ENCODE peak calls at places on chromosome 12, in four cellular contexts. O, C, R and E are unnamed samples.

GRCh38 chr12:67940780-67941243 is 48.4 kb upstream of the IFNG-AS1 start:
- DNase-seq in O (peak), C (peak), R (no peak), E (no peak)

GRCh38 chr12:123134265-123134664 is 16.6 kb downstream of the PITPNM2 start:
- DNase-seq in O (no peak), C (no peak), R (no peak), E (peak)

GRCh38 chr12:19575307-19576243 is 136.3 kb downstream of the AEBP2 start:
- DNase-seq in O (peak), C (no peak), R (peak), E (peak)

GRCh38 chr12:29149691-29150382 is 759 bp downstream of the FAR2 start:
- DNase-seq in O (no peak), C (peak), R (no peak), E (peak)

GRCh38 chr12:152440-152839 is 61.5 kb downstream of the SLC6A12 start:
- DNase-seq in O (no peak), C (no peak), R (no peak), E (no peak)

GRCh38 chr12:102769323-102769916 is 147.6 kb downstream of the PAH start:
- DNase-seq in O (peak), C (peak), R (peak), E (peak)

GRCh38 chr12:23221066-23221465 is 596.1 kb downstream of the ETNK1 start:
- DNase-seq in O (no peak), C (no peak), R (no peak), E (no peak)

GRCh38 chr12:79435742-79436141 is 255.0 kb downstream of the PAWR start:
- DNase-seq in O (no peak), C (no peak), R (no peak), E (no peak)

GRCh38 chr12:95802482-95803264 is 12.1 kb upstream of the NTN4 start:
- DNase-seq in O (no peak), C (peak), R (peak), E (peak)

GRCh38 chr12:865614-866013 is 83.9 kb downstream of the RAD52 start:
- DNase-seq in O (no peak), C (no peak), R (no peak), E (no peak)

GRCh38 chr12:49502590-49502989 is 36.2 kb upstream of the KCNH3 start:
- DNase-seq in O (no peak), C (no peak), R (no peak), E (no peak)

GRCh38 chr12:76346236-76346635 is 2.0 kb downstream of the BBS10 start:
- DNase-seq in O (no peak), C (no peak), R (no peak), E (no peak)

GRCh38 chr12:79407671-79408622 is 282.8 kb downstream of the PAWR start:
- DNase-seq in O (peak), C (peak), R (peak), E (no peak)

GRCh38 chr12:24922109-24922508 is 26.8 kb downstream of the BCAT1 start:
- DNase-seq in O (no peak), C (no peak), R (no peak), E (no peak)

GRCh38 chr12:45343269-45344051 is 127.6 kb downstream of the ANO6 start:
- DNase-seq in O (no peak), C (no peak), R (no peak), E (peak)

GRCh38 chr12:48296586-48297396 is 53.9 kb downstream of the ZNF641 start:
- DNase-seq in O (peak), C (peak), R (no peak), E (peak)

GRCh38 chr12:83052890-83053541 is 366.3 kb downstream of the TMTC2 start:
- DNase-seq in O (no peak), C (no peak), R (no peak), E (no peak)

GRCh38 chr12:103848917-103849491 is 8.0 kb upstream of the NT5DC3 start:
- DNase-seq in O (no peak), C (no peak), R (no peak), E (no peak)
- TF ChIP-seq POLR2AphosphoS5 in O (no peak), C (peak), R (no peak), E (peak)

DNA sequence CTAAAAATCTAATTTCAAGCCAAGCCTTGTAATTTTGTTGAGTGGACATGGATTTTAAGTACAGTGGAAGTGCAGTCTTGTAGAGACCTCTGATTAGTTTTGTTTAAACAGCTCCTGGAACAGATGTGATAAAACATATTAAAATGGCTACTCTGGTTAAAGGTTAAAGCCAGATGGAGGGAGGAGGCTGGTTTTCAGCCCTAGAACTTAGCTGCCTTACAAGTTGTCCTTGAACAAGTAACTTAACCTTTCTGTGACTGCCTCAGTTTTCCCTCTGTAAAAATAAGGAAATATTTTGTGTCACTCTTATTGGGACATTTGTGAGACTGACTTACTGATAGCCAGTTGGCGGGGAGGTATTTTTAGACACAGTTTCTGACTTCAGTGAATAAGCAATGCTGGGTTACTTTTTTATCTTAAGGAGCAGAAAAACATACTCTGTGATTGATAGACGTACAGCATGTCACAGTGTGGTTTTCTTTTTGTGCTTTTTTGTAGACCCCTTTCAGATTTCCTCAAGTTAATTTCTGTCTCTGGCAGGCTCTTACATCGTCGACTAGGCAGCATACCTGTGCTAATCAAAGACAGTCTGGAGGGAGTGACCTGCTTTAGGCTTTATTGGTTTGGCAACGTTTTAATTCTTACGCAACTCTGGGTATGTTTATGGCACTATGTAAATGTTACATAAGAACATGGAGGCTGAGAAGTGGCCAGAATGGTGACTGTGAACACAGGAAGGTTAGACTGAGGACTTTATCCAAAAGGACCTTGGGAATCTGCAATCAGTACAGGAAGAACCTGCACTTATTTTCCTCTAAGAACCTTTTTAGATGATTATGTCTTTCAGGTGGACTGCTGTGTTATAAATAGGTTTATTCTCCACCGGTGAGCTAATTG is 3.2 kb downstream of the ACVR1B start:
- DNase-seq in O (peak), C (peak), R (no peak), E (no peak)
- TF ChIP-seq POLR2AphosphoS5 in O (peak), C (peak), R (no peak), E (no peak)

GRCh38 chr12:92434607-92435025 is 268.2 kb upstream of the PLEKHG7 start:
- DNase-seq in O (no peak), C (no peak), R (no peak), E (no peak)

GRCh38 chr12:92426346-92426745 is 276.4 kb upstream of the PLEKHG7 start:
- DNase-seq in O (no peak), C (no peak), R (no peak), E (no peak)

GRCh38 chr12:92436847-92437246 is 265.9 kb upstream of the PLEKHG7 start:
- DNase-seq in O (no peak), C (no peak), R (no peak), E (no peak)

GRCh38 chr12:92432724-92433281 is 270.0 kb upstream of the PLEKHG7 start:
- DNase-seq in O (no peak), C (no peak), R (no peak), E (no peak)

DNA sequence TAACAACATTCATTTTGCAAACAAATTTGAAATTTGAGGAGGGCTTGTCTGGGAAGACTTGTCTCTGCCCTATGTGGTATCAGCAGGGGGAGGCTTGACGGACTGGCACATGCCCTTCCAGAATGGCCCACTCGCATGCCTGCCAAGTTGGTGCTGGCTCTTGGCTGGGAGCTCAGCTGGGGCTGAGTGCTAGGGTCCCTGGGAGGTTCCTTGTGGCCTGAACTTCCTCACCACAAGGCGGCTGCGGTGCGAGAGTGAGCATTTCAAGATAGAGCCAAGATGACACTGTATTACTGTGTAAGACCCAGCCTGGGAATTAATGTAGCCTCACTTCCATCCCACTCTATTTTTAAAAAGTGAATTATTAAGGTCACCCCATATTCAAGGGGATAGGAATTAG is 271.6 kb upstream of the PLEKHG7 start:
- DNase-seq in O (no peak), C (peak), R (no peak), E (peak)
- TF ChIP-seq POLR2AphosphoS5 in O (no peak), C (no peak), R (no peak), E (no peak)

DNA sequence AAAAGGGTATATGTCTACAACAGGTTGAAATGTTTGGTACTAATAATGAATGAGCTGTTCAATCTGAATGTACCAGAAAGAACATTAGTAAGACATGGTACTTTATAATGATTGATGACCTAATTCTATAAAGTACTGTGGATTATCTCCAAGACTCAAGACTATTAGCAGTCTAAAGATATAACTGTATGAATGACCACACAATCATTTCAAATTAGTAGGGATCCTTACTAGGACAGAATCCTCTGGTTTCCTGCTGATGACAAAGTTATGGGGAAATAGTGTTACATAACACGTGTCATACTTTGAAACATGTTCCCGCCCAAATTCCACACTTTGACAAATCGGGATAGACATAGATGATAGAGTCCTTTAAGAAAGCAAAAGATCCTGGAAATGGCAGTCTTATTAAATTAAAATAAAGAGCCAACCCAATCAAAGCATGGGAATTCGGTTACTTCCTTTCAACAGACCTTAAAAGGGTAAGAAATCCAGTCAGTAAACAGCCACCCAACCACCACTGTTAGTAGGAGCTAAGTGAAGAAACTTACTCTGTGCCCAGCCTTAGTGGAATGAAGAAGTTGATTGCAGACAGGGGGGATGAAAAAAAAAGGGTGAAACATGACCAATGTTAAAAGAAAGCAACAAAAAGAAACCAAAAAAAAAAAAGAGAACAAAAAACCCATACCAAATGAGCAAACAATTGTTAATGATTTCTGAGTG is 2.8 kb downstream of the VPS29 start:
- DNase-seq in O (no peak), C (no peak), R (no peak), E (no peak)
- TF ChIP-seq POLR2AphosphoS5 in O (peak), C (no peak), R (no peak), E (peak)